ENCODE peak calls at places on chromosomes 6 and 20, in nine cellular contexts. One of them, this sample, is unnamed.

GRCh38 chr6:18203786-18204185 is 48.6 kb downstream of the KDM1B start:
- DNase-seq in brain microvascular endothelial cell: peak; percentile 67
- DNase-seq in activated T-cell treated with anti-CD3 and anti-CD28 coated beads, Interleukin-2, amount 50 U/mL, for 24 hours: no peak
- DNase-seq in retina: no peak
- DNase-seq in AG10803: peak; percentile 13
- DNase-seq in nephron progenitor cell: no peak
- DNase-seq in bronchial epithelial cell: no peak
- DNase-seq in mucosa of gallbladder: no peak
- DNase-seq in mammary epithelial cell: no peak
- DNase-seq in this sample: no peak

GRCh38 chr6:13288969-13289391 is 39.4 kb downstream of the TBC1D7 start:
- DNase-seq in nephron progenitor cell: no peak
- DNase-seq in bronchial epithelial cell: no peak
- DNase-seq in activated T-cell treated with anti-CD3 and anti-CD28 coated beads, Interleukin-2, amount 50 U/mL, for 24 hours: peak; percentile 16
- DNase-seq in retina: no peak
- DNase-seq in brain microvascular endothelial cell: no peak
- DNase-seq in mammary epithelial cell: no peak
- DNase-seq in AG10803: no peak
- DNase-seq in mucosa of gallbladder: no peak
- DNase-seq in this sample: no peak

GRCh38 chr6:76677017-76677416 is 604.6 kb upstream of the IMPG1 start:
- DNase-seq in mucosa of gallbladder: no peak
- DNase-seq in activated T-cell treated with anti-CD3 and anti-CD28 coated beads, Interleukin-2, amount 50 U/mL, for 24 hours: no peak
- DNase-seq in bronchial epithelial cell: no peak
- DNase-seq in retina: no peak
- DNase-seq in nephron progenitor cell: no peak
- DNase-seq in brain microvascular endothelial cell: no peak
- DNase-seq in AG10803: no peak
- DNase-seq in mammary epithelial cell: no peak
- DNase-seq in this sample: no peak

GRCh38 chr20:37309941-37310590 is 20.6 kb downstream of the MANBAL start:
- DNase-seq in mammary epithelial cell: peak; percentile 81
- DNase-seq in AG10803: peak; percentile 35
- DNase-seq in bronchial epithelial cell: peak; percentile 80
- DNase-seq in brain microvascular endothelial cell: no peak
- DNase-seq in mucosa of gallbladder: peak; percentile 60
- DNase-seq in retina: peak; percentile 56
- DNase-seq in activated T-cell treated with anti-CD3 and anti-CD28 coated beads, Interleukin-2, amount 50 U/mL, for 24 hours: no peak
- DNase-seq in nephron progenitor cell: no peak
- DNase-seq in this sample: no peak

GRCh38 chr20:8855315-8855714 is 213.6 kb upstream of the PLCB4 start:
- DNase-seq in brain microvascular endothelial cell: no peak
- DNase-seq in mucosa of gallbladder: no peak
- DNase-seq in activated T-cell treated with anti-CD3 and anti-CD28 coated beads, Interleukin-2, amount 50 U/mL, for 24 hours: no peak
- DNase-seq in AG10803: peak; percentile 83
- DNase-seq in nephron progenitor cell: no peak
- DNase-seq in mammary epithelial cell: no peak
- DNase-seq in retina: no peak
- DNase-seq in bronchial epithelial cell: no peak
- DNase-seq in this sample: peak; percentile 70

GRCh38 chr6:131778134-131778533 is 29.7 kb upstream of the ENPP1 start:
- DNase-seq in brain microvascular endothelial cell: no peak
- DNase-seq in AG10803: no peak
- DNase-seq in mammary epithelial cell: no peak
- DNase-seq in activated T-cell treated with anti-CD3 and anti-CD28 coated beads, Interleukin-2, amount 50 U/mL, for 24 hours: no peak
- DNase-seq in nephron progenitor cell: no peak
- DNase-seq in mucosa of gallbladder: no peak
- DNase-seq in retina: no peak
- DNase-seq in bronchial epithelial cell: no peak
- DNase-seq in this sample: no peak

GRCh38 chr20:10949930-10950783 is 276.4 kb upstream of the JAG1 start:
- DNase-seq in brain microvascular endothelial cell: no peak
- DNase-seq in activated T-cell treated with anti-CD3 and anti-CD28 coated beads, Interleukin-2, amount 50 U/mL, for 24 hours: no peak
- DNase-seq in AG10803: no peak
- DNase-seq in retina: no peak
- DNase-seq in bronchial epithelial cell: peak; percentile 40
- DNase-seq in mucosa of gallbladder: peak; percentile 40
- DNase-seq in mammary epithelial cell: no peak
- DNase-seq in nephron progenitor cell: no peak
- DNase-seq in this sample: no peak

GRCh38 chr20:10454135-10454750 is 19.1 kb downstream of the SLX4IP start:
- DNase-seq in mucosa of gallbladder: no peak
- DNase-seq in activated T-cell treated with anti-CD3 and anti-CD28 coated beads, Interleukin-2, amount 50 U/mL, for 24 hours: no peak
- DNase-seq in retina: no peak
- DNase-seq in nephron progenitor cell: no peak
- DNase-seq in brain microvascular endothelial cell: no peak
- DNase-seq in mammary epithelial cell: no peak
- DNase-seq in bronchial epithelial cell: no peak
- DNase-seq in AG10803: no peak
- DNase-seq in this sample: no peak

GRCh38 chr6:42610416-42610815 is 46.6 kb downstream of the UBR2 start:
- DNase-seq in nephron progenitor cell: no peak
- DNase-seq in retina: no peak
- DNase-seq in AG10803: no peak
- DNase-seq in activated T-cell treated with anti-CD3 and anti-CD28 coated beads, Interleukin-2, amount 50 U/mL, for 24 hours: no peak
- DNase-seq in bronchial epithelial cell: peak; percentile 59
- DNase-seq in mucosa of gallbladder: no peak
- DNase-seq in brain microvascular endothelial cell: no peak
- DNase-seq in mammary epithelial cell: no peak
- DNase-seq in this sample: no peak

GRCh38 chr6:11028959-11029358 is 15.1 kb downstream of the ELOVL2 start:
- DNase-seq in AG10803: no peak
- DNase-seq in retina: no peak
- DNase-seq in brain microvascular endothelial cell: no peak
- DNase-seq in mammary epithelial cell: no peak
- DNase-seq in bronchial epithelial cell: no peak
- DNase-seq in activated T-cell treated with anti-CD3 and anti-CD28 coated beads, Interleukin-2, amount 50 U/mL, for 24 hours: no peak
- DNase-seq in nephron progenitor cell: no peak
- DNase-seq in mucosa of gallbladder: no peak
- DNase-seq in this sample: no peak

GRCh38 chr20:34526466-34526865 is 10.2 kb downstream of the DYNLRB1 start:
- DNase-seq in nephron progenitor cell: no peak
- DNase-seq in retina: no peak
- DNase-seq in mucosa of gallbladder: no peak
- DNase-seq in activated T-cell treated with anti-CD3 and anti-CD28 coated beads, Interleukin-2, amount 50 U/mL, for 24 hours: no peak
- DNase-seq in AG10803: no peak
- DNase-seq in brain microvascular endothelial cell: no peak
- DNase-seq in bronchial epithelial cell: peak; percentile 31
- DNase-seq in mammary epithelial cell: no peak
- DNase-seq in this sample: peak; percentile 43

GRCh38 chr20:39605361-39605760 is 643.2 kb downstream of the DHX35 start:
- DNase-seq in mammary epithelial cell: no peak
- DNase-seq in brain microvascular endothelial cell: no peak
- DNase-seq in AG10803: no peak
- DNase-seq in activated T-cell treated with anti-CD3 and anti-CD28 coated beads, Interleukin-2, amount 50 U/mL, for 24 hours: no peak
- DNase-seq in bronchial epithelial cell: no peak
- DNase-seq in retina: no peak
- DNase-seq in nephron progenitor cell: no peak
- DNase-seq in mucosa of gallbladder: no peak
- DNase-seq in this sample: no peak

GRCh38 chr6:23003671-23004598 is 434.6 kb downstream of the HDGFL1 start:
- DNase-seq in activated T-cell treated with anti-CD3 and anti-CD28 coated beads, Interleukin-2, amount 50 U/mL, for 24 hours: no peak
- DNase-seq in brain microvascular endothelial cell: peak; percentile 60
- DNase-seq in mammary epithelial cell: no peak
- DNase-seq in bronchial epithelial cell: no peak
- DNase-seq in nephron progenitor cell: no peak
- DNase-seq in AG10803: peak; percentile 89
- DNase-seq in mucosa of gallbladder: no peak
- DNase-seq in retina: no peak
- DNase-seq in this sample: peak; percentile 75

GRCh38 chr20:57395111-57395959 is 4.1 kb downstream of the RBM38 start:
- DNase-seq in activated T-cell treated with anti-CD3 and anti-CD28 coated beads, Interleukin-2, amount 50 U/mL, for 24 hours: no peak
- DNase-seq in retina: peak; percentile 83
- DNase-seq in AG10803: peak; percentile 66
- DNase-seq in brain microvascular endothelial cell: no peak
- DNase-seq in mucosa of gallbladder: no peak
- DNase-seq in mammary epithelial cell: peak; percentile 74
- DNase-seq in nephron progenitor cell: no peak
- DNase-seq in bronchial epithelial cell: peak; percentile 53
- DNase-seq in this sample: no peak

GRCh38 chr6:144087789-144088426 is 7.5 kb downstream of the SF3B5 start:
- DNase-seq in brain microvascular endothelial cell: no peak
- DNase-seq in activated T-cell treated with anti-CD3 and anti-CD28 coated beads, Interleukin-2, amount 50 U/mL, for 24 hours: no peak
- DNase-seq in AG10803: no peak
- DNase-seq in mucosa of gallbladder: no peak
- DNase-seq in nephron progenitor cell: no peak
- DNase-seq in retina: no peak
- DNase-seq in bronchial epithelial cell: no peak
- DNase-seq in mammary epithelial cell: no peak
- DNase-seq in this sample: no peak

GRCh38 chr20:21387528-21387927 is 9.8 kb downstream of the NKX2-4 start:
- DNase-seq in nephron progenitor cell: no peak
- DNase-seq in mammary epithelial cell: no peak
- DNase-seq in AG10803: no peak
- DNase-seq in mucosa of gallbladder: no peak
- DNase-seq in activated T-cell treated with anti-CD3 and anti-CD28 coated beads, Interleukin-2, amount 50 U/mL, for 24 hours: no peak
- DNase-seq in bronchial epithelial cell: peak; percentile 55
- DNase-seq in brain microvascular endothelial cell: no peak
- DNase-seq in retina: no peak
- DNase-seq in this sample: no peak

GRCh38 chr20:10716855-10717254 is 43.1 kb upstream of the JAG1 start:
- DNase-seq in bronchial epithelial cell: peak; percentile 22
- DNase-seq in brain microvascular endothelial cell: peak; percentile 40
- DNase-seq in activated T-cell treated with anti-CD3 and anti-CD28 coated beads, Interleukin-2, amount 50 U/mL, for 24 hours: no peak
- DNase-seq in AG10803: no peak
- DNase-seq in mammary epithelial cell: no peak
- DNase-seq in nephron progenitor cell: no peak
- DNase-seq in retina: no peak
- DNase-seq in mucosa of gallbladder: no peak
- DNase-seq in this sample: peak; percentile 28

GRCh38 chr6:89944826-89945407 is 50.6 kb downstream of the GJA10 start:
- DNase-seq in activated T-cell treated with anti-CD3 and anti-CD28 coated beads, Interleukin-2, amount 50 U/mL, for 24 hours: no peak
- DNase-seq in mammary epithelial cell: no peak
- DNase-seq in nephron progenitor cell: no peak
- DNase-seq in retina: no peak
- DNase-seq in bronchial epithelial cell: peak; percentile 38
- DNase-seq in AG10803: peak; percentile 8
- DNase-seq in brain microvascular endothelial cell: no peak
- DNase-seq in mucosa of gallbladder: no peak
- DNase-seq in this sample: no peak

GRCh38 chr6:115894426-115894992 is 166.2 kb downstream of the FRK start:
- DNase-seq in nephron progenitor cell: no peak
- DNase-seq in retina: no peak
- DNase-seq in brain microvascular endothelial cell: no peak
- DNase-seq in mucosa of gallbladder: no peak
- DNase-seq in mammary epithelial cell: no peak
- DNase-seq in AG10803: no peak
- DNase-seq in activated T-cell treated with anti-CD3 and anti-CD28 coated beads, Interleukin-2, amount 50 U/mL, for 24 hours: no peak
- DNase-seq in bronchial epithelial cell: no peak
- DNase-seq in this sample: no peak

GRCh38 chr20:19625416-19625815 is 132.6 kb upstream of the RIN2 start:
- DNase-seq in mucosa of gallbladder: no peak
- DNase-seq in retina: no peak
- DNase-seq in brain microvascular endothelial cell: no peak
- DNase-seq in activated T-cell treated with anti-CD3 and anti-CD28 coated beads, Interleukin-2, amount 50 U/mL, for 24 hours: no peak
- DNase-seq in nephron progenitor cell: no peak
- DNase-seq in mammary epithelial cell: no peak
- DNase-seq in AG10803: no peak
- DNase-seq in bronchial epithelial cell: no peak
- DNase-seq in this sample: no peak

GRCh38 chr20:53611449-53611894 is 17.8 kb upstream of the ZNF217 start:
- DNase-seq in brain microvascular endothelial cell: peak; percentile 95
- DNase-seq in AG10803: peak; percentile 99
- DNase-seq in retina: no peak
- DNase-seq in mucosa of gallbladder: peak; percentile 55
- DNase-seq in mammary epithelial cell: peak; percentile 74
- DNase-seq in nephron progenitor cell: no peak
- DNase-seq in bronchial epithelial cell: peak; percentile 92
- DNase-seq in activated T-cell treated with anti-CD3 and anti-CD28 coated beads, Interleukin-2, amount 50 U/mL, for 24 hours: no peak
- DNase-seq in this sample: peak; percentile 99

GRCh38 chr6:162409986-162410715 is 317.4 kb downstream of the PRKN start:
- DNase-seq in AG10803: no peak
- DNase-seq in retina: peak; percentile 47
- DNase-seq in brain microvascular endothelial cell: no peak
- DNase-seq in mucosa of gallbladder: no peak
- DNase-seq in mammary epithelial cell: no peak
- DNase-seq in bronchial epithelial cell: no peak
- DNase-seq in nephron progenitor cell: no peak
- DNase-seq in activated T-cell treated with anti-CD3 and anti-CD28 coated beads, Interleukin-2, amount 50 U/mL, for 24 hours: no peak
- DNase-seq in this sample: no peak

GRCh38 chr6:168407842-168408241 is 33.1 kb upstream of the SMOC2 start:
- DNase-seq in AG10803: no peak
- DNase-seq in nephron progenitor cell: no peak
- DNase-seq in mammary epithelial cell: no peak
- DNase-seq in mucosa of gallbladder: no peak
- DNase-seq in retina: no peak
- DNase-seq in activated T-cell treated with anti-CD3 and anti-CD28 coated beads, Interleukin-2, amount 50 U/mL, for 24 hours: no peak
- DNase-seq in brain microvascular endothelial cell: no peak
- DNase-seq in bronchial epithelial cell: no peak
- DNase-seq in this sample: no peak

GRCh38 chr20:4725263-4725550 is 3.5 kb downstream of the PRND start:
- DNase-seq in brain microvascular endothelial cell: no peak
- DNase-seq in activated T-cell treated with anti-CD3 and anti-CD28 coated beads, Interleukin-2, amount 50 U/mL, for 24 hours: no peak
- DNase-seq in mammary epithelial cell: no peak
- DNase-seq in nephron progenitor cell: no peak
- DNase-seq in retina: no peak
- DNase-seq in mucosa of gallbladder: no peak
- DNase-seq in AG10803: no peak
- DNase-seq in bronchial epithelial cell: no peak
- DNase-seq in this sample: no peak

GRCh38 chr20:43459022-43459942 is 1.6 kb downstream of the SRSF6 start:
- DNase-seq in brain microvascular endothelial cell: peak; percentile 12
- DNase-seq in activated T-cell treated with anti-CD3 and anti-CD28 coated beads, Interleukin-2, amount 50 U/mL, for 24 hours: peak; percentile 36
- DNase-seq in retina: no peak
- DNase-seq in nephron progenitor cell: peak; percentile 55
- DNase-seq in bronchial epithelial cell: peak; percentile 5
- DNase-seq in mammary epithelial cell: peak; percentile 21
- DNase-seq in AG10803: no peak
- DNase-seq in mucosa of gallbladder: no peak
- DNase-seq in this sample: peak; percentile 34

GRCh38 chr6:71367763-71368162 is 79.2 kb downstream of the OGFRL1 start:
- DNase-seq in activated T-cell treated with anti-CD3 and anti-CD28 coated beads, Interleukin-2, amount 50 U/mL, for 24 hours: no peak
- DNase-seq in AG10803: peak; percentile 28
- DNase-seq in mammary epithelial cell: peak; percentile 67
- DNase-seq in retina: no peak
- DNase-seq in brain microvascular endothelial cell: no peak
- DNase-seq in mucosa of gallbladder: no peak
- DNase-seq in nephron progenitor cell: no peak
- DNase-seq in bronchial epithelial cell: peak; percentile 67
- DNase-seq in this sample: no peak

GRCh38 chr6:122007366-122007765 is 392.1 kb upstream of the HSF2 start:
- DNase-seq in activated T-cell treated with anti-CD3 and anti-CD28 coated beads, Interleukin-2, amount 50 U/mL, for 24 hours: no peak
- DNase-seq in bronchial epithelial cell: no peak
- DNase-seq in mammary epithelial cell: no peak
- DNase-seq in mucosa of gallbladder: no peak
- DNase-seq in AG10803: peak; percentile 52
- DNase-seq in retina: no peak
- DNase-seq in nephron progenitor cell: no peak
- DNase-seq in brain microvascular endothelial cell: no peak
- DNase-seq in this sample: no peak

GRCh38 chr6:126134491-126134890 is 148.2 kb downstream of the TRMT11 start:
- DNase-seq in brain microvascular endothelial cell: no peak
- DNase-seq in AG10803: peak; percentile 23
- DNase-seq in nephron progenitor cell: no peak
- DNase-seq in retina: no peak
- DNase-seq in activated T-cell treated with anti-CD3 and anti-CD28 coated beads, Interleukin-2, amount 50 U/mL, for 24 hours: no peak
- DNase-seq in mammary epithelial cell: peak; percentile 42
- DNase-seq in mucosa of gallbladder: no peak
- DNase-seq in bronchial epithelial cell: peak; percentile 64
- DNase-seq in this sample: no peak

GRCh38 chr6:3061501-3061941 is 6.8 kb upstream of the RIPK1 start:
- DNase-seq in bronchial epithelial cell: peak; percentile 89
- DNase-seq in retina: no peak
- DNase-seq in nephron progenitor cell: no peak
- DNase-seq in mammary epithelial cell: peak; percentile 81
- DNase-seq in mucosa of gallbladder: no peak
- DNase-seq in activated T-cell treated with anti-CD3 and anti-CD28 coated beads, Interleukin-2, amount 50 U/mL, for 24 hours: no peak
- DNase-seq in AG10803: peak; percentile 55
- DNase-seq in brain microvascular endothelial cell: peak; percentile 89
- DNase-seq in this sample: peak; percentile 91

GRCh38 chr6:157714153-157714490 is 108.9 kb upstream of the SNX9 start:
- DNase-seq in nephron progenitor cell: no peak
- DNase-seq in brain microvascular endothelial cell: no peak
- DNase-seq in mucosa of gallbladder: no peak
- DNase-seq in retina: no peak
- DNase-seq in AG10803: peak; percentile 97
- DNase-seq in bronchial epithelial cell: no peak
- DNase-seq in mammary epithelial cell: no peak
- DNase-seq in activated T-cell treated with anti-CD3 and anti-CD28 coated beads, Interleukin-2, amount 50 U/mL, for 24 hours: no peak
- DNase-seq in this sample: peak; percentile 76

GRCh38 chr20:24379116-24379927 is 90.1 kb upstream of the SYNDIG1 start:
- DNase-seq in mammary epithelial cell: peak; percentile 28
- DNase-seq in brain microvascular endothelial cell: peak; percentile 1
- DNase-seq in nephron progenitor cell: no peak
- DNase-seq in activated T-cell treated with anti-CD3 and anti-CD28 coated beads, Interleukin-2, amount 50 U/mL, for 24 hours: no peak
- DNase-seq in AG10803: peak; percentile 79
- DNase-seq in mucosa of gallbladder: peak; percentile 26
- DNase-seq in retina: no peak
- DNase-seq in bronchial epithelial cell: peak; percentile 40
- DNase-seq in this sample: peak; percentile 45